ENCODE peak calls at places on chromosome 1, in five cellular contexts. X is OCI-LY7, M is T-cell, D is head of caudate nucleus, O is amniotic stem cell. B is an unnamed sample.

GRCh38 chr1:185534806-185535205 is 199.4 kb upstream of the HMCN1 start:
- DNase-seq in X (no peak), M (no peak), D (no peak), O (no peak), B (no peak)

GRCh38 chr1:159177273-159177907 is 6.0 kb downstream of the CADM3 start:
- DNase-seq in X (peak), M (no peak), D (no peak), O (no peak), B (no peak)

GRCh38 chr1:109426278-109427170 is at the start of gene PSMA5:
- DNase-seq in X (peak), M (peak), D (peak), O (peak), B (peak)

GRCh38 chr1:147598631-147599361 is 57.5 kb downstream of the BCL9 start:
- DNase-seq in X (peak), M (peak), D (peak), O (no peak), B (no peak)

GRCh38 chr1:234388094-234388493 is 14.8 kb downstream of the COA6 start:
- DNase-seq in X (no peak), M (no peak), D (no peak), O (no peak), B (no peak)

GRCh38 chr1:177210071-177210470 is 39.3 kb downstream of the BRINP2 start:
- DNase-seq in X (no peak), M (no peak), D (no peak), O (no peak), B (no peak)

GRCh38 chr1:58618303-58618702 is 41.3 kb upstream of the TACSTD2 start:
- DNase-seq in X (no peak), M (no peak), D (no peak), O (peak), B (peak)

GRCh38 chr1:207862241-207862787 is 48.6 kb downstream of the CD34 start:
- DNase-seq in X (no peak), M (no peak), D (no peak), O (no peak), B (no peak)

GRCh38 chr1:117599286-117599685 is 6.6 kb upstream of the TENT5C start:
- DNase-seq in X (no peak), M (no peak), D (no peak), O (no peak), B (no peak)

GRCh38 chr1:223617671-223618070 is 47.8 kb downstream of the CAPN8 start:
- DNase-seq in X (no peak), M (no peak), D (no peak), O (no peak), B (no peak)

GRCh38 chr1:157595356-157595755 is 2.5 kb downstream of the FCRL4 start:
- DNase-seq in X (peak), M (no peak), D (no peak), O (no peak), B (no peak)

GRCh38 chr1:69269491-69269890 is 298.2 kb upstream of the LRRC7 start:
- DNase-seq in X (no peak), M (no peak), D (no peak), O (no peak), B (no peak)

GRCh38 chr1:94061513-94062443 is 59.2 kb downstream of the ABCA4 start:
- DNase-seq in X (peak), M (peak), D (peak), O (peak), B (no peak)

GRCh38 chr1:210313046-210313445 is 15.7 kb upstream of the HHAT start:
- DNase-seq in X (no peak), M (no peak), D (no peak), O (no peak), B (no peak)

GRCh38 chr1:90850925-90851710 is 134.0 kb upstream of the BARHL2 start:
- DNase-seq in X (peak), M (peak), D (peak), O (peak), B (no peak)

GRCh38 chr1:117146570-117147340 is 25.2 kb upstream of the TRIM45 start:
- DNase-seq in X (no peak), M (no peak), D (no peak), O (peak), B (no peak)

GRCh38 chr1:151026460-151026859 is 9.9 kb upstream of the BNIPL start:
- DNase-seq in X (no peak), M (no peak), D (no peak), O (no peak), B (no peak)

GRCh38 chr1:21325231-21325718 is 35.0 kb upstream of the ECE1 start:
- DNase-seq in X (peak), M (no peak), D (no peak), O (no peak), B (no peak)

GRCh38 chr1:65344171-65344570 is 34.8 kb downstream of the DNAJC6 start:
- DNase-seq in X (no peak), M (no peak), D (no peak), O (no peak), B (no peak)

GRCh38 chr1:94285026-94285654 is 47.8 kb upstream of the ARHGAP29 start:
- DNase-seq in X (no peak), M (no peak), D (no peak), O (no peak), B (no peak)

GRCh38 chr1:65189716-65190115 is 41.7 kb downstream of the AK4 start:
- DNase-seq in X (no peak), M (no peak), D (no peak), O (no peak), B (no peak)

GRCh38 chr1:181139631-181140051 is 51.1 kb downstream of the IER5 start:
- DNase-seq in X (no peak), M (no peak), D (no peak), O (no peak), B (no peak)

GRCh38 chr1:214328770-214329455 is 48.0 kb downstream of the SMYD2 start:
- DNase-seq in X (peak), M (peak), D (peak), O (peak), B (peak)

GRCh38 chr1:220528679-220529529 is 968 bp downstream of the MARK1 start:
- DNase-seq in X (no peak), M (no peak), D (peak), O (no peak), B (no peak)

GRCh38 chr1:30271401-30272287 is 451.7 kb downstream of the MATN1 start:
- DNase-seq in X (no peak), M (no peak), D (no peak), O (no peak), B (no peak)

GRCh38 chr1:213340593-213340992 is 289.6 kb downstream of the RPS6KC1 start:
- DNase-seq in X (no peak), M (no peak), D (no peak), O (no peak), B (no peak)

GRCh38 chr1:21937372-21938121 is 437 bp upstream of the HSPG2 start:
- DNase-seq in X (peak), M (peak), D (peak), O (peak), B (no peak)

B was measured in epithelial cell of prostate.